ENCODE peak calls at places on chromosomes 7 and 10, in seven cellular contexts. H is HFF-Myc, Z is astrocyte of the cerebellum, S is tibial nerve, C is RWPE2, I is spleen, Y is ACHN. F is an unnamed sample.

GRCh38 chr10:122475581-122475980 is 14.2 kb downstream of the HTRA1 start:
- DNase-seq in Y (no peak), Z (no peak), C (no peak), I (no peak), H (no peak), S (no peak), F (no peak)

GRCh38 chr10:113007343-113007771 is 57.3 kb downstream of the TCF7L2 start:
- DNase-seq in Z (no peak), Y (no peak), H (no peak), C (no peak), S (no peak), I (no peak), F (peak)

GRCh38 chr7:50204576-50204975 is 99.9 kb upstream of the IKZF1 start:
- DNase-seq in H (no peak), I (no peak), S (no peak), Z (no peak), Y (no peak), C (no peak), F (peak)

GRCh38 chr10:12041766-12042408 is 722 bp downstream of the UPF2 start:
- DNase-seq in Y (peak), C (no peak), S (no peak), H (no peak), I (no peak), Z (no peak), F (no peak)

GRCh38 chr7:111855842-111856227 is 293.5 kb upstream of the IMMP2L start:
- DNase-seq in S (no peak), H (no peak), I (no peak), Z (no peak), Y (peak), C (no peak), F (no peak)

GRCh38 chr10:93701903-93702277 is 502 bp downstream of the FRA10AC1 start:
- DNase-seq in Z (no peak), Y (peak), S (peak), C (no peak), H (no peak), I (no peak), F (peak)

GRCh38 chr7:157652954-157653826 is 316.4 kb downstream of the DNAJB6 start:
- DNase-seq in S (no peak), H (no peak), Z (no peak), Y (no peak), C (no peak), I (peak), F (no peak)

GRCh38 chr7:15507235-15507634 is 54.6 kb downstream of the AGMO start:
- DNase-seq in Z (no peak), Y (no peak), I (no peak), C (no peak), H (no peak), S (no peak), F (no peak)

GRCh38 chr10:90871279-90871760 is 454 bp upstream of the RPP30 start:
- DNase-seq in H (no peak), Z (peak), S (peak), Y (peak), C (no peak), I (no peak), F (peak)

GRCh38 chr10:89142562-89142961 is 64.6 kb downstream of the CH25H start:
- DNase-seq in H (no peak), Y (no peak), Z (no peak), S (no peak), I (no peak), C (no peak), F (no peak)

GRCh38 chr7:14432936-14433335 is 443.5 kb upstream of the ETV1 start:
- DNase-seq in S (no peak), C (no peak), H (no peak), Y (no peak), I (no peak), Z (no peak), F (no peak)

GRCh38 chr7:50766106-50766505 is 16.6 kb downstream of the GRB10 start:
- DNase-seq in I (no peak), Y (no peak), H (no peak), C (no peak), S (no peak), Z (no peak), F (no peak)

GRCh38 chr7:143390773-143391114 is 9.6 kb downstream of the ZYX start:
- DNase-seq in Y (no peak), C (no peak), H (no peak), I (no peak), S (no peak), Z (no peak), F (no peak)

GRCh38 chr10:102775201-102775972 is 31.6 kb downstream of the WBP1L start:
- DNase-seq in S (peak), C (no peak), I (no peak), H (no peak), Y (no peak), Z (no peak), F (no peak)

GRCh38 chr10:61159253-61159652 is 215.3 kb upstream of the RHOBTB1 start:
- DNase-seq in C (no peak), S (no peak), Y (no peak), Z (peak), H (no peak), I (no peak), F (no peak)

GRCh38 chr7:24341677-24342076 is 57.7 kb downstream of the NPY start:
- DNase-seq in H (no peak), S (no peak), C (no peak), Z (no peak), Y (no peak), I (no peak), F (no peak)

GRCh38 chr7:125061776-125062397 is 132.3 kb upstream of the POT1 start:
- DNase-seq in Z (peak), H (no peak), S (no peak), I (no peak), C (no peak), Y (peak), F (no peak)

GRCh38 chr7:64951250-64951848 is 39.5 kb downstream of the ZNF117 start:
- DNase-seq in Y (peak), Z (peak), H (peak), I (no peak), S (peak), C (no peak), F (no peak)

GRCh38 chr7:132577206-132578049 is 1.2 kb upstream of the PLXNA4 start:
- DNase-seq in C (no peak), I (no peak), Z (peak), Y (peak), H (no peak), S (peak), F (no peak)

GRCh38 chr7:112554591-112554990 is 73.8 kb downstream of the LSMEM1 start:
- DNase-seq in Z (no peak), Y (no peak), S (no peak), I (no peak), H (no peak), C (no peak), F (no peak)

GRCh38 chr10:124338276-124338915 is 80.3 kb downstream of the OAT start:
- DNase-seq in I (no peak), C (no peak), Y (no peak), S (no peak), Z (no peak), H (no peak), F (no peak)

GRCh38 chr10:43627942-43628341 is 20.7 kb downstream of the ZNF32 start:
- DNase-seq in C (no peak), S (no peak), H (no peak), Z (no peak), I (no peak), Y (no peak), F (no peak)

GRCh38 chr10:129605266-129605985 is 138.4 kb downstream of the MGMT start:
- DNase-seq in H (no peak), Z (no peak), I (no peak), C (no peak), S (no peak), Y (no peak), F (no peak)

GRCh38 chr10:14330390-14331071 is at the start of gene FRMD4A:
- DNase-seq in I (no peak), H (no peak), C (no peak), Z (no peak), S (no peak), Y (no peak), F (no peak)

GRCh38 chr10:24590697-24591457 is 132.8 kb downstream of the ARHGAP21 start:
- DNase-seq in I (no peak), S (no peak), C (no peak), Z (no peak), H (no peak), Y (no peak), F (no peak)

GRCh38 chr7:55432937-55433784 is 68.0 kb downstream of the LANCL2 start:
- DNase-seq in S (no peak), Y (peak), H (no peak), Z (peak), C (no peak), I (no peak), F (no peak)

GRCh38 chr7:134364619-134365037 is 47.9 kb upstream of the SLC35B4 start:
- DNase-seq in S (no peak), H (no peak), Y (peak), C (peak), Z (no peak), I (no peak), F (no peak)

GRCh38 chr10:77974396-77975074 is 48.0 kb upstream of the DLG5 start:
- DNase-seq in C (no peak), Z (peak), H (no peak), I (no peak), S (no peak), Y (peak), F (no peak)

GRCh38 chr10:88499569-88500470 is 83.3 kb downstream of the RNLS start:
- DNase-seq in C (no peak), H (no peak), Y (no peak), Z (peak), I (no peak), S (no peak), F (no peak)

GRCh38 chr7:17144313-17144712 is 154.1 kb upstream of the AHR start:
- DNase-seq in S (no peak), Z (no peak), Y (peak), I (no peak), H (no peak), C (no peak), F (peak)

GRCh38 chr7:112510032-112510742 is 29.4 kb downstream of the LSMEM1 start:
- DNase-seq in I (no peak), C (no peak), S (no peak), H (no peak), Z (peak), Y (no peak), F (no peak)

GRCh38 chr7:139043823-139044812 is 8.3 kb upstream of the ZC3HAV1L start:
- DNase-seq in Z (no peak), H (no peak), S (no peak), I (no peak), C (no peak), Y (no peak), F (peak)

GRCh38 chr10:97629289-97629688 is 4.0 kb downstream of the MORN4 start:
- DNase-seq in Z (no peak), C (no peak), S (no peak), H (no peak), Y (peak), I (no peak), F (no peak)

GRCh38 chr10:113930482-113931057 is 76.1 kb downstream of the NHLRC2 start:
- DNase-seq in S (no peak), H (no peak), Y (no peak), Z (no peak), I (no peak), C (no peak), F (no peak)

GRCh38 chr10:11687357-11687771 is 54.8 kb upstream of the ECHDC3 start:
- DNase-seq in S (no peak), Z (no peak), H (no peak), I (no peak), Y (no peak), C (no peak), F (no peak)

GRCh38 chr10:22720667-22721066 is 6.3 kb upstream of the PIP4K2A start:
- DNase-seq in H (no peak), S (no peak), Z (no peak), Y (no peak), I (no peak), C (no peak), F (no peak)

F was measured in effector memory CD4-positive, alpha-beta T cell.